ENCODE peak calls at places on chromosomes 12 and 14, in four cellular contexts. One of them, this sample, is unnamed.

GRCh38 chr12:118310320-118310719 is 62.4 kb downstream of the TAOK3 start:
- DNase-seq in neural crest cell: no peak
- DNase-seq in choroid plexus epithelial cell: no peak
- DNase-seq in transverse colon: no peak
- DNase-seq in this sample: no peak

GRCh38 chr12:110289021-110289710 is 8.1 kb downstream of the ATP2A2 start:
- DNase-seq in neural crest cell: no peak
- DNase-seq in choroid plexus epithelial cell: no peak
- DNase-seq in transverse colon: no peak
- DNase-seq in this sample: no peak

GRCh38 chr12:115204957-115205754 is 521.2 kb upstream of the TBX3 start:
- DNase-seq in choroid plexus epithelial cell: peak; percentile 62
- DNase-seq in transverse colon: no peak
- DNase-seq in neural crest cell: no peak
- DNase-seq in this sample: no peak

GRCh38 chr12:119804011-119804641 is 73.0 kb downstream of the CIT start:
- DNase-seq in transverse colon: no peak
- DNase-seq in neural crest cell: peak; percentile 50
- DNase-seq in choroid plexus epithelial cell: peak; percentile 54
- DNase-seq in this sample: peak; percentile 58

GRCh38 chr12:6944381-6945186 is 762 bp downstream of the C12orf57 start:
- DNase-seq in choroid plexus epithelial cell: peak; percentile 94
- DNase-seq in neural crest cell: peak; percentile 84
- DNase-seq in transverse colon: peak; percentile 96
- DNase-seq in this sample: peak; percentile 89

GRCh38 chr14:32006267-32007110 is 70.6 kb upstream of the ARHGAP5 start:
- DNase-seq in neural crest cell: no peak
- DNase-seq in choroid plexus epithelial cell: peak; percentile 53
- DNase-seq in transverse colon: no peak
- DNase-seq in this sample: no peak

GRCh38 chr12:2633176-2633824 is 161.5 kb upstream of the FKBP4 start:
- DNase-seq in transverse colon: no peak
- DNase-seq in neural crest cell: no peak
- DNase-seq in choroid plexus epithelial cell: no peak
- DNase-seq in this sample: no peak

GRCh38 chr14:68246074-68246980 is 426.7 kb downstream of the RAD51B start:
- DNase-seq in choroid plexus epithelial cell: peak; percentile 42
- DNase-seq in transverse colon: no peak
- DNase-seq in neural crest cell: no peak
- DNase-seq in this sample: no peak

GRCh38 chr14:23294734-23295561 is 7.7 kb downstream of the PPP1R3E start:
- DNase-seq in choroid plexus epithelial cell: peak; percentile 66
- DNase-seq in neural crest cell: peak; percentile 49
- DNase-seq in transverse colon: peak; percentile 33
- DNase-seq in this sample: no peak

GRCh38 chr14:101187816-101188570 is 284.5 kb upstream of the RTL1 start:
- DNase-seq in neural crest cell: no peak
- DNase-seq in choroid plexus epithelial cell: no peak
- DNase-seq in transverse colon: no peak
- DNase-seq in this sample: no peak

GRCh38 chr12:112677050-112677765 is 114.3 kb upstream of the RPH3A start:
- DNase-seq in neural crest cell: no peak
- DNase-seq in choroid plexus epithelial cell: no peak
- DNase-seq in transverse colon: no peak
- DNase-seq in this sample: no peak

GRCh38 chr12:10027311-10028099 is 3.0 kb upstream of the CLEC9A start:
- DNase-seq in neural crest cell: no peak
- DNase-seq in choroid plexus epithelial cell: peak; percentile 49
- DNase-seq in transverse colon: no peak
- DNase-seq in this sample: no peak

GRCh38 chr12:24903305-24904088 is 45.4 kb downstream of the BCAT1 start:
- DNase-seq in neural crest cell: peak; percentile 15
- DNase-seq in transverse colon: no peak
- DNase-seq in choroid plexus epithelial cell: peak; percentile 37
- DNase-seq in this sample: no peak

GRCh38 chr14:67533754-67534085 is 630 bp downstream of the PLEKHH1 start:
- DNase-seq in transverse colon: peak; percentile 36
- DNase-seq in neural crest cell: peak; percentile 15
- DNase-seq in choroid plexus epithelial cell: no peak
- DNase-seq in this sample: no peak

GRCh38 chr12:113016796-113017195 is 38.5 kb downstream of the OAS2 start:
- DNase-seq in neural crest cell: no peak
- DNase-seq in choroid plexus epithelial cell: no peak
- DNase-seq in transverse colon: no peak
- DNase-seq in this sample: no peak

GRCh38 chr12:88579572-88579940 is 715 bp downstream of the KITLG start:
- DNase-seq in neural crest cell: peak; percentile 26
- DNase-seq in transverse colon: peak; percentile 56
- DNase-seq in choroid plexus epithelial cell: peak; percentile 37
- DNase-seq in this sample: peak; percentile 19

GRCh38 chr12:125387206-125387605 is 322.0 kb downstream of the AACS start:
- DNase-seq in choroid plexus epithelial cell: no peak
- DNase-seq in neural crest cell: no peak
- DNase-seq in transverse colon: no peak
- DNase-seq in this sample: no peak

GRCh38 chr14:99327458-99328250 is 55.7 kb upstream of the BCL11B start:
- DNase-seq in transverse colon: no peak
- DNase-seq in choroid plexus epithelial cell: no peak
- DNase-seq in neural crest cell: no peak
- DNase-seq in this sample: no peak

GRCh38 chr14:76977793-76978730 is 50.4 kb downstream of the IRF2BPL start:
- DNase-seq in transverse colon: peak; percentile 46
- DNase-seq in neural crest cell: no peak
- DNase-seq in choroid plexus epithelial cell: peak; percentile 86
- DNase-seq in this sample: no peak

GRCh38 chr12:75862692-75863471 is 168.7 kb downstream of the PHLDA1 start:
- DNase-seq in choroid plexus epithelial cell: peak; percentile 46
- DNase-seq in neural crest cell: no peak
- DNase-seq in transverse colon: no peak
- DNase-seq in this sample: no peak

GRCh38 chr12:104132351-104132956 is 5.6 kb downstream of the NFYB start:
- DNase-seq in choroid plexus epithelial cell: no peak
- DNase-seq in neural crest cell: no peak
- DNase-seq in transverse colon: no peak
- DNase-seq in this sample: no peak

DNA sequence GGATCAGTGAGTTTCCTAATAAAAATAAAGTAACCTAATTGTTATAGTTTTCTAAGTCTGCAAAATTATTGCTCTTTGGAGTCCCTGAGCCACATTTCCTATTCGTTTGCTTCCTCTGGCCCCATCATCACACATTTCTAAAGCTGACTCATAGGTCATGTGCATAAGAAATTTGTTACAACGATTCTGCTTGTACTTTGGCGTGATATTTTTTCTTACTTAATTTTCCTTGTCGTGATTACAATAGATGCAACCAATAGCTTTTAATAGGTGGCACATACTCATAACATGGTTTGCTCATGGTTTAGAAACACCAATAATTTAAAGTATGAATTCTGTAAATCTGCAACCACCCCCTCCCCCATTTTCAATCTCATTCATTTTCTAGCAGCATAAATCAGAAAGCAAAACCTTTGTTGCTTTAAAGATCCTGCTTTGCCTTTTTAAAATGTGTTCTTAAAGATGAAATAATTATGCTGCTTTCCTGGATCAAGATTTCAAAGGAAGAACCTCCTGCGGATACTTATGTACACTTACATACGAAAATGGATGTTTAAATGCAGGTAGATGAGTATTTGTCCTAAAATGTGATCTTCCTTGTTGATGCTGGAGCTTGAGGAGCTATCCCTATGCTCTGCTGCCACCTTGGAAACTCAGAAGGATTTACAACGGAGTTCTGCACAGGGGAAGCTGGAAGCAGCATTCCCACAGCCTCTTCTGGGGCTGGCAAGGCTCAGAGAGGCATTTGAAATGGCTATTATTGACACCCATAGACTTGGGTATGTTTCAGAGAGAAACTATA is 1.7 kb upstream of the FLRT2 start:
- DNase-seq in neural crest cell: peak; percentile 20
- DNase-seq in transverse colon: no peak
- DNase-seq in choroid plexus epithelial cell: peak; percentile 96
- DNase-seq in this sample: no peak
- TF ChIP-seq CTCF in neural crest cell: peak; percentile 63
- TF ChIP-seq CTCF in transverse colon: peak; percentile 17
- TF ChIP-seq CTCF in choroid plexus epithelial cell: peak; percentile 81
- TF ChIP-seq CTCF in this sample: peak; percentile 72

GRCh38 chr12:18320036-18320617 is 58.8 kb downstream of the PIK3C2G start:
- DNase-seq in neural crest cell: peak; percentile 10
- DNase-seq in transverse colon: no peak
- DNase-seq in choroid plexus epithelial cell: peak; percentile 91
- DNase-seq in this sample: no peak
- TF ChIP-seq CTCF in neural crest cell: peak; percentile 85
- TF ChIP-seq CTCF in transverse colon: peak; percentile 40
- TF ChIP-seq CTCF in choroid plexus epithelial cell: peak; percentile 60
- TF ChIP-seq CTCF in this sample: peak; percentile 75

GRCh38 chr12:130195776-130196175 is 33.5 kb downstream of the FZD10 start:
- DNase-seq in neural crest cell: no peak
- DNase-seq in transverse colon: no peak
- DNase-seq in choroid plexus epithelial cell: no peak
- DNase-seq in this sample: no peak

GRCh38 chr12:130195369-130195768 is 33.1 kb downstream of the FZD10 start:
- DNase-seq in transverse colon: no peak
- DNase-seq in neural crest cell: no peak
- DNase-seq in choroid plexus epithelial cell: no peak
- DNase-seq in this sample: no peak

GRCh38 chr12:130196827-130197226 is 34.6 kb downstream of the FZD10 start:
- DNase-seq in choroid plexus epithelial cell: no peak
- DNase-seq in transverse colon: no peak
- DNase-seq in neural crest cell: no peak
- DNase-seq in this sample: no peak

GRCh38 chr12:130194154-130194553 is 31.9 kb downstream of the FZD10 start:
- DNase-seq in choroid plexus epithelial cell: no peak
- DNase-seq in neural crest cell: no peak
- DNase-seq in transverse colon: no peak
- DNase-seq in this sample: no peak

GRCh38 chr12:130192667-130193345 is 30.5 kb downstream of the FZD10 start:
- DNase-seq in choroid plexus epithelial cell: no peak
- DNase-seq in neural crest cell: no peak
- DNase-seq in transverse colon: no peak
- DNase-seq in this sample: no peak
- TF ChIP-seq CTCF in choroid plexus epithelial cell: no peak
- TF ChIP-seq CTCF in neural crest cell: peak; percentile 14
- TF ChIP-seq CTCF in transverse colon: no peak
- TF ChIP-seq CTCF in this sample: no peak

GRCh38 chr12:106773945-106774807 is at the start of gene RIC8B:
- DNase-seq in neural crest cell: peak; percentile 92
- DNase-seq in choroid plexus epithelial cell: peak; percentile 100
- DNase-seq in transverse colon: peak; percentile 96
- DNase-seq in this sample: peak; percentile 90
- TF ChIP-seq CTCF in neural crest cell: no peak
- TF ChIP-seq CTCF in choroid plexus epithelial cell: no peak
- TF ChIP-seq CTCF in transverse colon: no peak
- TF ChIP-seq CTCF in this sample: peak; percentile 21

GRCh38 chr14:65599375-65599774 is 186.8 kb downstream of the FUT8 start:
- DNase-seq in transverse colon: no peak
- DNase-seq in neural crest cell: no peak
- DNase-seq in choroid plexus epithelial cell: peak; percentile 71
- DNase-seq in this sample: no peak

GRCh38 chr14:65600742-65601141 is 188.2 kb downstream of the FUT8 start:
- DNase-seq in transverse colon: no peak
- DNase-seq in choroid plexus epithelial cell: no peak
- DNase-seq in neural crest cell: no peak
- DNase-seq in this sample: no peak

GRCh38 chr14:65604535-65604934 is 192.0 kb downstream of the FUT8 start:
- DNase-seq in neural crest cell: no peak
- DNase-seq in transverse colon: no peak
- DNase-seq in choroid plexus epithelial cell: no peak
- DNase-seq in this sample: no peak

DNA sequence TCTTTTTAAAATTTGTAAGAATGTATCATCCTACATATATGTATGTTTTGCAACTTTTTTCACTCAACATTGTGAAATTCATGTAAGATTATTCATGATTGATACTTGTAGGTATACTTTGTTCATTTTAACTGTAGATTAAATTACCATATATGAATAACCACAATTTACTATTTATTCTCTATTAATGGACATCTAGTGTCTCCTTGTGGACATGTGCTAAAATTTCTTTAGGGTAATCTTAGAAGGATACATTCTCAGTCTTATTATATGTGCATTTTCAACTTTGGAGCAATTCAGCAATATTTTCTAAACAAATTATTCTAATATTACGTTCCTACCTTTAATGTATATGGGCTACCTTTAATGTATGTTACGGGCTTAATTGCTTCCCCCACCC is 192.4 kb downstream of the FUT8 start:
- DNase-seq in transverse colon: no peak
- DNase-seq in neural crest cell: no peak
- DNase-seq in choroid plexus epithelial cell: peak; percentile 23
- DNase-seq in this sample: no peak
- TF ChIP-seq CTCF in transverse colon: no peak
- TF ChIP-seq CTCF in neural crest cell: no peak
- TF ChIP-seq CTCF in choroid plexus epithelial cell: peak; percentile 44
- TF ChIP-seq CTCF in this sample: no peak

GRCh38 chr12:94649349-94650142 is 811 bp downstream of the TMCC3 start:
- DNase-seq in neural crest cell: peak; percentile 41
- DNase-seq in transverse colon: peak; percentile 66
- DNase-seq in choroid plexus epithelial cell: peak; percentile 55
- DNase-seq in this sample: peak; percentile 59
- TF ChIP-seq CTCF in neural crest cell: peak; percentile 58
- TF ChIP-seq CTCF in transverse colon: peak; percentile 31
- TF ChIP-seq CTCF in choroid plexus epithelial cell: peak; percentile 31
- TF ChIP-seq CTCF in this sample: peak; percentile 57

GRCh38 chr12:15789215-15790171 is at the start of gene EPS8:
- DNase-seq in choroid plexus epithelial cell: peak; percentile 93
- DNase-seq in neural crest cell: peak; percentile 96
- DNase-seq in transverse colon: peak; percentile 93
- DNase-seq in this sample: peak; percentile 99
- TF ChIP-seq CTCF in choroid plexus epithelial cell: peak; percentile 23
- TF ChIP-seq CTCF in neural crest cell: peak; percentile 5
- TF ChIP-seq CTCF in transverse colon: no peak
- TF ChIP-seq CTCF in this sample: no peak

This sample was measured in progenitor cell of endocrine pancreas.